ENCODE peak calls at places on chromosomes 16 and 17, in five cellular contexts. One of them, this sample, is unnamed.

GRCh38 chr16:86355951-86356350 is 154.4 kb upstream of the FOXF1 start:
- DNase-seq in fibroblast of the conjunctiva: no peak
- DNase-seq in neural crest cell: no peak
- DNase-seq in head of caudate nucleus: no peak
- DNase-seq in activated T-helper 1 cell treated with Interleukin-2 at 50 U/mL for 16 hours: no peak
- DNase-seq in this sample: peak

GRCh38 chr17:74547736-74548135 is 1.8 kb upstream of the CD300C start:
- DNase-seq in neural crest cell: no peak
- DNase-seq in head of caudate nucleus: no peak
- DNase-seq in activated T-helper 1 cell treated with Interleukin-2 at 50 U/mL for 16 hours: no peak
- DNase-seq in fibroblast of the conjunctiva: no peak
- DNase-seq in this sample: peak

GRCh38 chr16:81315271-81316175 is 761 bp downstream of the GAN start:
- DNase-seq in fibroblast of the conjunctiva: no peak
- DNase-seq in head of caudate nucleus: peak
- DNase-seq in activated T-helper 1 cell treated with Interleukin-2 at 50 U/mL for 16 hours: peak
- DNase-seq in neural crest cell: peak
- DNase-seq in this sample: peak

GRCh38 chr16:49755291-49755611 is 100.7 kb downstream of the ZNF423 start:
- DNase-seq in neural crest cell: no peak
- DNase-seq in head of caudate nucleus: no peak
- DNase-seq in fibroblast of the conjunctiva: peak
- DNase-seq in activated T-helper 1 cell treated with Interleukin-2 at 50 U/mL for 16 hours: no peak
- DNase-seq in this sample: peak

GRCh38 chr17:32261521-32261792 is 4.2 kb upstream of the RHBDL3 start:
- DNase-seq in activated T-helper 1 cell treated with Interleukin-2 at 50 U/mL for 16 hours: no peak
- DNase-seq in neural crest cell: no peak
- DNase-seq in fibroblast of the conjunctiva: no peak
- DNase-seq in head of caudate nucleus: no peak
- DNase-seq in this sample: no peak

GRCh38 chr16:30761928-30762902 is at the start of the genes CFAP119 and RNF40:
- DNase-seq in neural crest cell: peak
- DNase-seq in activated T-helper 1 cell treated with Interleukin-2 at 50 U/mL for 16 hours: peak
- DNase-seq in fibroblast of the conjunctiva: peak
- DNase-seq in head of caudate nucleus: peak
- DNase-seq in this sample: peak

GRCh38 chr17:3867606-3868005 is 21.6 kb upstream of the NCBP3 start:
- DNase-seq in fibroblast of the conjunctiva: no peak
- DNase-seq in neural crest cell: no peak
- DNase-seq in activated T-helper 1 cell treated with Interleukin-2 at 50 U/mL for 16 hours: no peak
- DNase-seq in head of caudate nucleus: no peak
- DNase-seq in this sample: peak

GRCh38 chr17:38425744-38426143 is 2.5 kb upstream of the ARHGAP23 start:
- DNase-seq in neural crest cell: no peak
- DNase-seq in activated T-helper 1 cell treated with Interleukin-2 at 50 U/mL for 16 hours: no peak
- DNase-seq in fibroblast of the conjunctiva: no peak
- DNase-seq in head of caudate nucleus: no peak
- DNase-seq in this sample: peak

GRCh38 chr17:79944821-79945391 is 90.8 kb downstream of the TBC1D16 start:
- DNase-seq in neural crest cell: no peak
- DNase-seq in fibroblast of the conjunctiva: no peak
- DNase-seq in head of caudate nucleus: no peak
- DNase-seq in activated T-helper 1 cell treated with Interleukin-2 at 50 U/mL for 16 hours: no peak
- DNase-seq in this sample: no peak